ENCODE peak calls at places on chromosomes 16 and 17, in ten cellular contexts. C is Calu3; N is activated CD8-positive, alpha-beta memory T cell treated with anti-CD3 and anti-CD28 coated beads for 4 hours; X is AG09309; L is putamen; U is NCI-H774; M is substantia nigra; Y is sigmoid colon; P is amniotic epithelial cell; Z is SK-MEL-5. R is an unnamed sample.

GRCh38 chr17:83055911-83056582 is 23.4 kb upstream of the METRNL start:
- DNase-seq in C (no peak), N (no peak), X (peak; percentile 59), L (no peak), U (no peak), M (no peak), Y (peak; percentile 29), P (peak; percentile 81), Z (no peak), R (peak; percentile 82)

GRCh38 chr16:72832640-72833039 is 215.3 kb downstream of the ZFHX3 start:
- DNase-seq in C (peak; percentile 93), N (peak; percentile 29), X (peak; percentile 67), L (peak; percentile 45), U (peak; percentile 24), M (peak; percentile 19), Y (peak; percentile 94), P (peak; percentile 78), Z (peak; percentile 74), R (peak; percentile 68)

GRCh38 chr17:15946611-15947120 is 1.7 kb downstream of the ADORA2B start:
- DNase-seq in C (no peak), N (no peak), X (no peak), L (no peak), U (no peak), M (no peak), Y (peak; percentile 64), P (no peak), Z (no peak), R (no peak)

GRCh38 chr16:56726283-56726682 is 3.6 kb upstream of the NUP93 start:
- DNase-seq in C (no peak), N (no peak), X (no peak), L (no peak), U (no peak), M (no peak), Y (no peak), P (no peak), Z (no peak), R (no peak)

GRCh38 chr17:74241847-74242246 is 28.5 kb downstream of the TTYH2 start:
- DNase-seq in C (no peak), N (no peak), X (no peak), L (no peak), U (no peak), M (no peak), Y (no peak), P (no peak), Z (no peak), R (no peak)

GRCh38 chr17:63382826-63383225 is 63.3 kb downstream of the CYB561 start:
- DNase-seq in C (no peak), N (no peak), X (no peak), L (peak; percentile 47), U (no peak), M (no peak), Y (no peak), P (peak; percentile 36), Z (no peak), R (peak; percentile 52)

GRCh38 chr16:1007284-1007850 is 25.8 kb downstream of the SOX8 start:
- DNase-seq in C (peak; percentile 63), N (no peak), X (no peak), L (no peak), U (no peak), M (no peak), Y (no peak), P (no peak), Z (no peak), R (no peak)

GRCh38 chr17:35345926-35346771 is 27.3 kb downstream of the SLFN11 start:
- DNase-seq in C (peak; percentile 5), N (no peak), X (peak; percentile 8), L (peak; percentile 38), U (no peak), M (no peak), Y (peak; percentile 83), P (peak; percentile 53), Z (no peak), R (peak; percentile 24)

GRCh38 chr17:57921342-57921741 is 33.9 kb downstream of the CUEDC1 start:
- DNase-seq in C (no peak), N (no peak), X (no peak), L (no peak), U (no peak), M (no peak), Y (peak; percentile 86), P (peak; percentile 64), Z (peak; percentile 62), R (peak; percentile 60)

GRCh38 chr17:52158450-52159042 is at the start of gene CA10:
- DNase-seq in C (no peak), N (no peak), X (no peak), L (no peak), U (peak; percentile 75), M (no peak), Y (no peak), P (no peak), Z (no peak), R (no peak)

GRCh38 chr16:25478476-25478875 is 213.3 kb upstream of the HS3ST4 start:
- DNase-seq in C (no peak), N (no peak), X (no peak), L (no peak), U (no peak), M (no peak), Y (no peak), P (no peak), Z (peak; percentile 24), R (no peak)

GRCh38 chr17:82367724-82368524 is 3.6 kb upstream of the UTS2R start:
- DNase-seq in C (no peak), N (no peak), X (no peak), L (no peak), U (peak; percentile 74), M (no peak), Y (no peak), P (peak; percentile 19), Z (peak; percentile 36), R (no peak)

GRCh38 chr17:80254396-80255241 is 6.0 kb upstream of the RNF213 start:
- DNase-seq in C (peak; percentile 67), N (no peak), X (peak; percentile 83), L (no peak), U (peak; percentile 51), M (no peak), Y (no peak), P (peak; percentile 94), Z (peak; percentile 73), R (peak; percentile 93)

GRCh38 chr17:65220732-65221131 is 83.6 kb downstream of the RGS9 start:
- DNase-seq in C (no peak), N (no peak), X (no peak), L (no peak), U (no peak), M (no peak), Y (no peak), P (no peak), Z (no peak), R (peak; percentile 12)

GRCh38 chr16:19210968-19211367 is 42.9 kb downstream of the SYT17 start:
- DNase-seq in C (no peak), N (no peak), X (no peak), L (peak; percentile 14), U (no peak), M (no peak), Y (no peak), P (no peak), Z (no peak), R (no peak)

GRCh38 chr16:11118479-11118878 is 137.5 kb downstream of the SOCS1 start:
- DNase-seq in C (no peak), N (no peak), X (no peak), L (no peak), U (no peak), M (no peak), Y (no peak), P (peak; percentile 21), Z (no peak), R (peak; percentile 54)

GRCh38 chr17:71423871-71424546 is 696.8 kb upstream of the SOX9 start:
- DNase-seq in C (peak; percentile 67), N (no peak), X (no peak), L (no peak), U (no peak), M (no peak), Y (no peak), P (peak; percentile 68), Z (no peak), R (peak; percentile 73)

GRCh38 chr17:48873212-48873611 is 19.4 kb upstream of the ATP5MC1 start:
- DNase-seq in C (no peak), N (no peak), X (no peak), L (no peak), U (no peak), M (no peak), Y (no peak), P (no peak), Z (no peak), R (no peak)

GRCh38 chr17:31381165-31381668 is 10.3 kb upstream of the RAB11FIP4 start:
- DNase-seq in C (no peak), N (no peak), X (no peak), L (no peak), U (no peak), M (no peak), Y (no peak), P (no peak), Z (peak; percentile 36), R (no peak)

GRCh38 chr17:35160354-35161201 is 13.0 kb downstream of the UNC45B start:
- DNase-seq in C (no peak), N (no peak), X (no peak), L (no peak), U (no peak), M (no peak), Y (no peak), P (no peak), Z (no peak), R (no peak)

GRCh38 chr16:50485232-50485631 is 63.0 kb upstream of the NKD1 start:
- DNase-seq in C (no peak), N (no peak), X (no peak), L (no peak), U (no peak), M (no peak), Y (peak; percentile 0), P (no peak), Z (no peak), R (no peak)

GRCh38 chr16:70523621-70524405 is at the start of gene SF3B3:
- DNase-seq in C (peak; percentile 66), N (peak; percentile 43), X (no peak), L (peak; percentile 81), U (peak; percentile 51), M (peak; percentile 36), Y (peak; percentile 75), P (peak; percentile 34), Z (no peak), R (peak; percentile 27)

GRCh38 chr17:6108382-6108781 is 38.2 kb downstream of the WSCD1 start:
- DNase-seq in C (no peak), N (no peak), X (no peak), L (no peak), U (no peak), M (no peak), Y (no peak), P (no peak), Z (no peak), R (no peak)

GRCh38 chr16:31135535-31136286 is at the start of gene PRSS8:
- DNase-seq in C (peak; percentile 91), N (no peak), X (no peak), L (no peak), U (peak; percentile 28), M (no peak), Y (no peak), P (no peak), Z (no peak), R (no peak)

GRCh38 chr16:74740795-74741304 is 33.8 kb downstream of the FA2H start:
- DNase-seq in C (peak; percentile 95), N (no peak), X (no peak), L (peak; percentile 85), U (no peak), M (peak; percentile 82), Y (peak; percentile 80), P (no peak), Z (peak; percentile 45), R (no peak)

GRCh38 chr17:68383443-68384321 is 73.6 kb downstream of the WIPI1 start:
- DNase-seq in C (no peak), N (no peak), X (peak; percentile 80), L (peak; percentile 8), U (no peak), M (no peak), Y (peak; percentile 58), P (peak; percentile 93), Z (peak; percentile 97), R (peak; percentile 92)

GRCh38 chr16:89737341-89738071 is 16.2 kb downstream of the ZNF276 start:
- DNase-seq in C (no peak), N (no peak), X (no peak), L (no peak), U (no peak), M (no peak), Y (no peak), P (no peak), Z (no peak), R (no peak)

GRCh38 chr16:106623-107324 is 28.7 kb downstream of the MPG start:
- DNase-seq in C (peak; percentile 66), N (peak; percentile 28), X (peak; percentile 55), L (peak; percentile 76), U (peak; percentile 10), M (peak; percentile 20), Y (no peak), P (peak; percentile 76), Z (peak; percentile 76), R (peak; percentile 86)

R was measured in iris pigment epithelial cell.